ENCODE peak calls at places on chromosomes 16 and 17, in nine cellular contexts. One of them, this sample, is unnamed.

GRCh38 chr17:39450051-39450450 is 1.0 kb downstream of the MED1 start:
- DNase-seq in lung: no peak
- DNase-seq in CD8-positive, alpha-beta memory T cell: no peak
- DNase-seq in endodermal cell: no peak
- DNase-seq in breast epithelium: no peak
- DNase-seq in MM.1S: no peak
- DNase-seq in right cardiac atrium: no peak
- DNase-seq in IMR-90: no peak
- DNase-seq in tibial nerve: no peak
- DNase-seq in this sample: no peak

GRCh38 chr17:76354747-76355310 is 1.1 kb upstream of the PRPSAP1 start:
- DNase-seq in right cardiac atrium: no peak
- DNase-seq in tibial nerve: no peak
- DNase-seq in MM.1S: no peak
- DNase-seq in CD8-positive, alpha-beta memory T cell: no peak
- DNase-seq in IMR-90: no peak
- DNase-seq in breast epithelium: no peak
- DNase-seq in lung: no peak
- DNase-seq in endodermal cell: peak; percentile 73
- DNase-seq in this sample: no peak

GRCh38 chr16:89858973-89859808 is 14.2 kb upstream of the TCF25 start:
- DNase-seq in lung: no peak
- DNase-seq in breast epithelium: no peak
- DNase-seq in MM.1S: no peak
- DNase-seq in CD8-positive, alpha-beta memory T cell: no peak
- DNase-seq in IMR-90: no peak
- DNase-seq in tibial nerve: no peak
- DNase-seq in endodermal cell: no peak
- DNase-seq in right cardiac atrium: no peak
- DNase-seq in this sample: no peak

GRCh38 chr17:82213251-82214011 is 789 bp upstream of the CCDC57 start:
- DNase-seq in breast epithelium: no peak
- DNase-seq in endodermal cell: peak; percentile 81
- DNase-seq in IMR-90: peak; percentile 89
- DNase-seq in MM.1S: no peak
- DNase-seq in right cardiac atrium: no peak
- DNase-seq in CD8-positive, alpha-beta memory T cell: peak; percentile 65
- DNase-seq in lung: no peak
- DNase-seq in tibial nerve: no peak
- DNase-seq in this sample: peak; percentile 58

GRCh38 chr17:10126554-10127493 is 71.6 kb downstream of the GAS7 start:
- DNase-seq in tibial nerve: peak; percentile 33
- DNase-seq in MM.1S: no peak
- DNase-seq in endodermal cell: peak; percentile 79
- DNase-seq in IMR-90: peak; percentile 88
- DNase-seq in breast epithelium: no peak
- DNase-seq in lung: no peak
- DNase-seq in right cardiac atrium: peak; percentile 42
- DNase-seq in CD8-positive, alpha-beta memory T cell: no peak
- DNase-seq in this sample: no peak

GRCh38 chr17:40364121-40364861 is at the start of gene GJD3:
- DNase-seq in lung: no peak
- DNase-seq in endodermal cell: peak; percentile 85
- DNase-seq in breast epithelium: no peak
- DNase-seq in tibial nerve: no peak
- DNase-seq in IMR-90: no peak
- DNase-seq in right cardiac atrium: peak; percentile 38
- DNase-seq in MM.1S: no peak
- DNase-seq in CD8-positive, alpha-beta memory T cell: no peak
- DNase-seq in this sample: no peak

GRCh38 chr17:49290690-49291326 is 60.2 kb upstream of the PHOSPHO1 start:
- DNase-seq in MM.1S: no peak
- DNase-seq in tibial nerve: no peak
- DNase-seq in lung: no peak
- DNase-seq in right cardiac atrium: no peak
- DNase-seq in endodermal cell: peak; percentile 63
- DNase-seq in CD8-positive, alpha-beta memory T cell: no peak
- DNase-seq in IMR-90: peak; percentile 42
- DNase-seq in breast epithelium: no peak
- DNase-seq in this sample: no peak

GRCh38 chr17:40555296-40556190 is 9.7 kb downstream of the CCR7 start:
- DNase-seq in right cardiac atrium: no peak
- DNase-seq in tibial nerve: no peak
- DNase-seq in breast epithelium: peak; percentile 15
- DNase-seq in MM.1S: no peak
- DNase-seq in CD8-positive, alpha-beta memory T cell: no peak
- DNase-seq in endodermal cell: no peak
- DNase-seq in lung: no peak
- DNase-seq in IMR-90: no peak
- DNase-seq in this sample: no peak

GRCh38 chr17:75808905-75809621 is 24.5 kb downstream of the UNK start:
- DNase-seq in endodermal cell: peak; percentile 49
- DNase-seq in MM.1S: no peak
- DNase-seq in tibial nerve: peak; percentile 57
- DNase-seq in breast epithelium: peak; percentile 61
- DNase-seq in lung: no peak
- DNase-seq in right cardiac atrium: peak; percentile 74
- DNase-seq in IMR-90: peak; percentile 37
- DNase-seq in CD8-positive, alpha-beta memory T cell: no peak
- DNase-seq in this sample: no peak

GRCh38 chr16:4852221-4852872 is 5.1 kb downstream of the UBN1 start:
- DNase-seq in endodermal cell: no peak
- DNase-seq in CD8-positive, alpha-beta memory T cell: no peak
- DNase-seq in MM.1S: no peak
- DNase-seq in tibial nerve: no peak
- DNase-seq in right cardiac atrium: peak; percentile 31
- DNase-seq in breast epithelium: no peak
- DNase-seq in lung: no peak
- DNase-seq in IMR-90: peak; percentile 16
- DNase-seq in this sample: no peak

GRCh38 chr17:76250141-76250540 is 9.8 kb upstream of the RNF157 start:
- DNase-seq in lung: no peak
- DNase-seq in IMR-90: no peak
- DNase-seq in tibial nerve: no peak
- DNase-seq in CD8-positive, alpha-beta memory T cell: no peak
- DNase-seq in right cardiac atrium: no peak
- DNase-seq in endodermal cell: peak; percentile 36
- DNase-seq in breast epithelium: no peak
- DNase-seq in MM.1S: peak; percentile 67
- DNase-seq in this sample: no peak

GRCh38 chr17:15264542-15264941 is 584 bp downstream of the PMP22 start:
- DNase-seq in endodermal cell: peak; percentile 41
- DNase-seq in breast epithelium: peak; percentile 47
- DNase-seq in CD8-positive, alpha-beta memory T cell: no peak
- DNase-seq in MM.1S: no peak
- DNase-seq in IMR-90: no peak
- DNase-seq in right cardiac atrium: no peak
- DNase-seq in tibial nerve: no peak
- DNase-seq in lung: no peak
- DNase-seq in this sample: no peak

GRCh38 chr16:30032083-30032819 is 1.2 kb upstream of the TLCD3B start:
- DNase-seq in IMR-90: peak; percentile 67
- DNase-seq in MM.1S: peak; percentile 69
- DNase-seq in tibial nerve: no peak
- DNase-seq in right cardiac atrium: no peak
- DNase-seq in breast epithelium: no peak
- DNase-seq in CD8-positive, alpha-beta memory T cell: peak; percentile 49
- DNase-seq in endodermal cell: peak; percentile 93
- DNase-seq in lung: no peak
- DNase-seq in this sample: peak; percentile 33

GRCh38 chr16:10987361-10988163 is 43.2 kb downstream of the CLEC16A start:
- DNase-seq in endodermal cell: no peak
- DNase-seq in breast epithelium: no peak
- DNase-seq in tibial nerve: no peak
- DNase-seq in right cardiac atrium: no peak
- DNase-seq in IMR-90: no peak
- DNase-seq in lung: no peak
- DNase-seq in CD8-positive, alpha-beta memory T cell: no peak
- DNase-seq in MM.1S: no peak
- DNase-seq in this sample: no peak

GRCh38 chr16:86994651-86995171 is 322.5 kb downstream of the C16orf95 start:
- DNase-seq in breast epithelium: no peak
- DNase-seq in right cardiac atrium: no peak
- DNase-seq in lung: no peak
- DNase-seq in CD8-positive, alpha-beta memory T cell: no peak
- DNase-seq in tibial nerve: no peak
- DNase-seq in IMR-90: peak; percentile 97
- DNase-seq in MM.1S: no peak
- DNase-seq in endodermal cell: no peak
- DNase-seq in this sample: no peak

GRCh38 chr17:42378597-42379594 is 9.3 kb downstream of the STAT3 start:
- DNase-seq in lung: no peak
- DNase-seq in MM.1S: no peak
- DNase-seq in tibial nerve: no peak
- DNase-seq in CD8-positive, alpha-beta memory T cell: no peak
- DNase-seq in right cardiac atrium: no peak
- DNase-seq in endodermal cell: no peak
- DNase-seq in IMR-90: peak; percentile 34
- DNase-seq in breast epithelium: no peak
- DNase-seq in this sample: no peak

GRCh38 chr16:67537636-67538591 is 9.3 kb downstream of the RIPOR1 start:
- DNase-seq in lung: peak; percentile 53
- DNase-seq in breast epithelium: no peak
- DNase-seq in tibial nerve: no peak
- DNase-seq in IMR-90: no peak
- DNase-seq in MM.1S: peak; percentile 36
- DNase-seq in right cardiac atrium: peak; percentile 81
- DNase-seq in endodermal cell: peak; percentile 78
- DNase-seq in CD8-positive, alpha-beta memory T cell: peak; percentile 79
- DNase-seq in this sample: peak; percentile 76

GRCh38 chr16:19808061-19808621 is 76.5 kb downstream of the GPRC5B start:
- DNase-seq in right cardiac atrium: no peak
- DNase-seq in CD8-positive, alpha-beta memory T cell: no peak
- DNase-seq in breast epithelium: no peak
- DNase-seq in MM.1S: peak; percentile 48
- DNase-seq in tibial nerve: no peak
- DNase-seq in IMR-90: no peak
- DNase-seq in endodermal cell: peak; percentile 28
- DNase-seq in lung: no peak
- DNase-seq in this sample: no peak

DNA sequence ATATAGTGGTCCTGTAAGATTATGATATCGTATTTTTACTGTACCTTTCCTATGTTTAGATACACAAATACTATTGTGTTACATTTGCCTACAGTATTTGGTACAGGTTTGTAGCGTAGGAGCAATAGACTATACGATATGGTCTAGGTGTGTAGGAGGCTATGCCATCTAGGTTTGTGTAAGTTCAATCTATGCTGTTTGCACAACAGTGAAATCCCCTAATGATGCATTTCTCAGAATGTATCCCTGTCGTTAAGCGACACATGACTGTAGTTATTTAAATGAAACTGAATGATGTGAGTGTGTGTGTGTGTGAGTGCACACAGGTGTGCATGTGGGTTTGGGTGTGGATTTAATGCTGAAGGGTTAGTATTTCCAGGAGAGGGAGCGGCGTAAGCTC is 34.5 kb upstream of the SMIM36 start:
- DNase-seq in MM.1S: no peak
- DNase-seq in CD8-positive, alpha-beta memory T cell: no peak
- DNase-seq in lung: no peak
- DNase-seq in right cardiac atrium: no peak
- DNase-seq in endodermal cell: no peak
- DNase-seq in IMR-90: no peak
- DNase-seq in breast epithelium: no peak
- DNase-seq in tibial nerve: no peak
- DNase-seq in this sample: no peak
- H3K4me1 ChIP-seq in MM.1S: no peaks in the 10 kb centered on the region
- H3K4me1 ChIP-seq in CD8-positive, alpha-beta memory T cell: no peaks in the 10 kb centered on the region
- H3K4me1 ChIP-seq in lung: no peaks in the 10 kb centered on the region
- H3K4me1 ChIP-seq in right cardiac atrium: no peaks in the 10 kb centered on the region
- H3K4me1 ChIP-seq in endodermal cell: no peaks in the 10 kb centered on the region
- H3K4me1 ChIP-seq in IMR-90: no peaks in the 10 kb centered on the region
- H3K4me1 ChIP-seq in breast epithelium: no peaks in the 10 kb centered on the region
- H3K4me1 ChIP-seq in tibial nerve: no peaks in the 10 kb centered on the region
- H3K4me1 ChIP-seq in this sample: no peaks in the 10 kb centered on the region

GRCh38 chr17:3893720-3894116 is 865 bp upstream of the CAMKK1 start:
- DNase-seq in IMR-90: no peak
- DNase-seq in right cardiac atrium: no peak
- DNase-seq in CD8-positive, alpha-beta memory T cell: no peak
- DNase-seq in breast epithelium: no peak
- DNase-seq in MM.1S: no peak
- DNase-seq in lung: no peak
- DNase-seq in endodermal cell: no peak
- DNase-seq in tibial nerve: no peak
- DNase-seq in this sample: no peak
- H3K4me1 ChIP-seq in IMR-90: peaks cover 34% of the 10 kb centered on the region
- H3K4me1 ChIP-seq in right cardiac atrium: peaks cover 20% of the 10 kb centered on the region
- H3K4me1 ChIP-seq in CD8-positive, alpha-beta memory T cell: peaks cover 20% of the 10 kb centered on the region
- H3K4me1 ChIP-seq in breast epithelium: peaks cover 26% of the 10 kb centered on the region
- H3K4me1 ChIP-seq in MM.1S: peaks cover 7% of the 10 kb centered on the region
- H3K4me1 ChIP-seq in lung: no peaks in the 10 kb centered on the region
- H3K4me1 ChIP-seq in endodermal cell: no peaks in the 10 kb centered on the region
- H3K4me1 ChIP-seq in tibial nerve: peaks cover 31% of the 10 kb centered on the region
- H3K4me1 ChIP-seq in this sample: peaks cover 22% of the 10 kb centered on the region

DNA sequence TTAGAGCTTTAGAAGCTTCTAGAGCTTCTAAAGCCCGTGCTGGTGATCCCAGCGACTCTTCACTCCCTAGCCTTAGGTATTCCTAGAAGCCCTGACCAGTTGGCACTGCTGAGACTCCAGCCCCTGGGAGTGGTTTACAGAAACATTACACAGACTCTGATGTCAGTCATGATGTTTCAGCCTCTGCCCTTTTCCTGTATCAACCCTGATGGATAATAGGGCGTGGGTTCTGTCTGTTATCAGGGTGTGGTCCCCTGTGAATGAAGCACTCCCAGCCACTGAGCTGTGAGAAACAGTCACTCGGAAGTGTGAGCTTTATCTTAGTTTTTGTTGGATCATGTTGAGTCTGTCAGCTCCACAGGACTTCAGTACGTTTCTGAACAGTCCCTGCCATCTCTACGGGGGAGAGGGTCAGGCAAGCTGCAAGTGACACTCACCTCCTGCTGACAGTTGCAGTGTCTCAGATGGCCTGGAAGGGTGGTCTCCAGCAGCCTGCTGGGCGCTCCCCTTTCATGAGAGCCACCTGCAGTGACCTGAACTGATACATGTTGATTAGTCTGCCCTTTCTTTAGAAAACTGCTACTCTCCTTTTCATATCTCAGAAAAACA is 12.8 kb downstream of the GOSR2 start:
- DNase-seq in right cardiac atrium: peak; percentile 72
- DNase-seq in IMR-90: no peak
- DNase-seq in lung: no peak
- DNase-seq in MM.1S: no peak
- DNase-seq in tibial nerve: no peak
- DNase-seq in endodermal cell: no peak
- DNase-seq in breast epithelium: no peak
- DNase-seq in CD8-positive, alpha-beta memory T cell: no peak
- DNase-seq in this sample: no peak
- H3K4me1 ChIP-seq in right cardiac atrium: no peaks in the 10 kb centered on the region
- H3K4me1 ChIP-seq in IMR-90: no peaks in the 10 kb centered on the region
- H3K4me1 ChIP-seq in lung: no peaks in the 10 kb centered on the region
- H3K4me1 ChIP-seq in MM.1S: no peaks in the 10 kb centered on the region
- H3K4me1 ChIP-seq in tibial nerve: no peaks in the 10 kb centered on the region
- H3K4me1 ChIP-seq in endodermal cell: peaks cover 8% of the 10 kb centered on the region
- H3K4me1 ChIP-seq in breast epithelium: no peaks in the 10 kb centered on the region
- H3K4me1 ChIP-seq in CD8-positive, alpha-beta memory T cell: no peaks in the 10 kb centered on the region
- H3K4me1 ChIP-seq in this sample: no peaks in the 10 kb centered on the region

DNA sequence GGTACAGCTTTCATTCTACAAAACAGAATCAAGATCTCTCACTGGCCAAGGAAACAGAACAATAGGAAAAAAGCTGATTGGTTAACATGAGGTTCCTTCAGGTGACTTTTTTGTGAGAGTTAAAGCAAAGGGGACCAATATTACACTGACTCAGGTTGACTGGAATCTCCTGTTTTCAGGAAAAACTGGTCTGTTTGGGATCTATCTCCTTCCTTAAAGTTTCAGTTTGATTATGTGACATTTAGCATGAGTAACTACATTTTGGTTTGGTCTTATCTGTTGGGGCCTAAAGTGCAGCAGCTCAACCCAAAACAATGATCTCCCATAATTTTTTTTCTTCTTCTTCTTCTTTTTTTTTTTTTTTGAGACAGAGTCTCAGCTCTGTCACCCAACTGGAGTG is 9.7 kb downstream of the NUPR1 start:
- DNase-seq in CD8-positive, alpha-beta memory T cell: no peak
- DNase-seq in endodermal cell: no peak
- DNase-seq in right cardiac atrium: no peak
- DNase-seq in breast epithelium: no peak
- DNase-seq in IMR-90: no peak
- DNase-seq in MM.1S: no peak
- DNase-seq in tibial nerve: no peak
- DNase-seq in lung: no peak
- DNase-seq in this sample: no peak
- H3K4me1 ChIP-seq in CD8-positive, alpha-beta memory T cell: peaks cover 5% of the 10 kb centered on the region
- H3K4me1 ChIP-seq in endodermal cell: no peaks in the 10 kb centered on the region
- H3K4me1 ChIP-seq in right cardiac atrium: peaks cover 10% of the 10 kb centered on the region
- H3K4me1 ChIP-seq in breast epithelium: peaks cover under 1% of the 10 kb centered on the region
- H3K4me1 ChIP-seq in IMR-90: no peaks in the 10 kb centered on the region
- H3K4me1 ChIP-seq in MM.1S: no peaks in the 10 kb centered on the region
- H3K4me1 ChIP-seq in tibial nerve: no peaks in the 10 kb centered on the region
- H3K4me1 ChIP-seq in lung: no peaks in the 10 kb centered on the region
- H3K4me1 ChIP-seq in this sample: peaks cover 4% of the 10 kb centered on the region

This sample was measured in effector memory CD4-positive, alpha-beta T cell.